ENCODE peak calls at places on chromosomes 1 and 21, in four cellular contexts. P is cardiac muscle cell; O is left ventricle myocardium inferior; Y is CD8-positive, alpha-beta T cell. U is an unnamed sample. For H3K4me1, the result is how much of the 10 kb centered on the place peaks cover.

GRCh38 chr21:24375201-24375600 is 1232.1 kb downstream of the MRPL39 start:
- DNase-seq in P (no peak), O (no peak), Y (no peak), U (no peak)

GRCh38 chr1:168803696-168804510 is 74.9 kb upstream of the DPT start:
- DNase-seq in P (peak), O (no peak), Y (no peak), U (no peak)

GRCh38 chr1:68322837-68323687 is 90.7 kb upstream of the WLS start:
- DNase-seq in P (peak), O (no peak), Y (no peak), U (no peak)

GRCh38 chr1:182507685-182508084 is 57.7 kb downstream of the RGSL1 start:
- DNase-seq in P (peak), O (no peak), Y (no peak), U (peak)

GRCh38 chr1:180636138-180636537 is 4.3 kb downstream of the XPR1 start:
- DNase-seq in P (no peak), O (no peak), Y (no peak), U (no peak)

GRCh38 chr1:16625497-16626408 is 12.4 kb upstream of the NBPF1 start:
- DNase-seq in P (no peak), O (peak), Y (no peak), U (no peak)

GRCh38 chr1:22739648-22740385 is 29.2 kb downstream of the EPHB2 start:
- DNase-seq in P (no peak), O (no peak), Y (no peak), U (no peak)

GRCh38 chr1:222880586-222880985 is 65.7 kb downstream of the DISP1 start:
- DNase-seq in P (no peak), O (no peak), Y (no peak), U (no peak)

GRCh38 chr1:195766709-195767108 is 841.5 kb downstream of the KCNT2 start:
- DNase-seq in P (no peak), O (no peak), Y (no peak), U (no peak)

GRCh38 chr1:119101563-119101962 is 38.9 kb downstream of the WARS2 start:
- DNase-seq in P (no peak), O (no peak), Y (no peak), U (no peak)

GRCh38 chr1:172727956-172728603 is 69.2 kb downstream of the FASLG start:
- DNase-seq in P (no peak), O (no peak), Y (no peak), U (no peak)

GRCh38 chr21:39189857-39190604 is 6.8 kb upstream of the PSMG1 start:
- DNase-seq in P (no peak), O (no peak), Y (no peak), U (no peak)

GRCh38 chr1:22831729-22832413 is 121.2 kb downstream of the EPHB2 start:
- DNase-seq in P (no peak), O (no peak), Y (no peak), U (peak)

GRCh38 chr1:28296401-28297220 is 32.2 kb upstream of the MED18 start:
- DNase-seq in P (peak), O (no peak), Y (no peak), U (no peak)

GRCh38 chr1:39981957-39982356 is 27.0 kb downstream of the MFSD2A start:
- DNase-seq in P (no peak), O (no peak), Y (no peak), U (no peak)

GRCh38 chr1:84570436-84571149 is 3.6 kb downstream of the CTBS start:
- DNase-seq in P (no peak), O (no peak), Y (no peak), U (no peak)

GRCh38 chr1:201914456-201915235 is 25.9 kb downstream of the SHISA4 start:
- DNase-seq in P (no peak), O (no peak), Y (no peak), U (no peak)

GRCh38 chr1:11321656-11322491 is 48.9 kb downstream of the UBIAD1 start:
- DNase-seq in P (no peak), O (no peak), Y (no peak), U (no peak)

GRCh38 chr1:28804071-28804470 is 7.9 kb upstream of the OPRD1 start:
- DNase-seq in P (no peak), O (no peak), Y (no peak), U (no peak)

GRCh38 chr21:45455321-45456013 is 50.5 kb downstream of the COL18A1 start:
- DNase-seq in P (no peak), O (peak), Y (no peak), U (no peak)

GRCh38 chr1:43302721-43303476 is 2.1 kb downstream of the TIE1 start:
- DNase-seq in P (no peak), O (no peak), Y (no peak), U (no peak)

GRCh38 chr1:225849905-225850304 is 32.3 kb downstream of the TMEM63A start:
- DNase-seq in P (no peak), O (no peak), Y (no peak), U (no peak)

DNA sequence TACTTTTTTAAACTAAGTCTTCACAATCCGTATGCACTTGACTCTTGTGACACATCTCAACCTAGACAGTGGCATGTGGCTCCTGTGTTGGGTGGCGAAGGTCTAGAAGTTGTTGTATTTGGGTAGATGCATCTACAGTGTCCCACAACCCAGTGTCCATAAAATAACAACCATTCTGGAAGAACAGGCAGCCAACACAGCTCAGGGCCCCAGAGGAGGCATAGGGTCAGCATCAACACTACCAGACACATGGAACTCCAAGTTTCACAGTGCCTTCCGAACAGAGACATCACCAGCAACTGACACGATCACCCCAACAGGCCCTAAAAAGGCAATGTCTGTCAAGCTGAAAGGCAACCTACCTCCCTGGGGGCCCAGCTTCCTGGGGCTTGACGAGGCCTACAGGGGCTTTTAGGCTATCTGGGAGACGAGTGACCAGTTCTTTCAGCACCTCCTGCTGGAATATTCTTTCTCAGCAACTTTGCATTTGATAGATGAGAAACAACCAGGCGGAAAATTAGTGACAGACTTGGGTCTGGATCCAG is 5.6 kb downstream of the SH3BP5L start:
- DNase-seq in P (no peak), O (no peak), Y (no peak), U (no peak)
- H3K4me1 ChIP-seq in P (under half), O (half or more), Y (half or more), U (under half)

GRCh38 chr1:33388989-33389771 is 41.7 kb downstream of the PHC2 start:
- DNase-seq in P (no peak), O (peak), Y (no peak), U (no peak)
- H3K27ac ChIP-seq in P (no peak), O (peak), Y (no peak), U (no peak)

GRCh38 chr1:26996665-26997064 is 3.2 kb downstream of the TRNP1 start:
- DNase-seq in P (no peak), O (no peak), Y (no peak), U (no peak)
- H3K4me3 ChIP-seq in P (no peak), O (no peak), Y (no peak), U (no peak)

DNA sequence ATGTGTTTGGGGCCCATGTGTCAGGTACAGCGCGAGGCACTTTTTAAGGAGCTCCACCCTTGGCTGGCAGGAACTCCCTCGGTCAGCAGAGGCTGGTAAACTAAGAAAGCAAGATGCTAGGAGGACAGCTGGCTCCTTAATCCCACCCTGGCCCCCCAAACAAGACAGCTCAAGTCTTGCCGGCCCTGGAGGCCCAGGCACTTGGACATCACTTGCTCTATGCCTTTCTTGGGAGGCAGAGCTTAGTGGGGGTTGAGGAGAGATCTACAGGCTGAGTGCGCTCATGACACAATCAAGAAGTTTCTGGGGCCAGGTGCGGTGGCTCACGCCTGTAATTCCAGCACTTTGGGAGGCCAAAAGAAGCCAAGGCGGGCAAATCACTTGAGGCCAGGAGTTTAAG is 78.1 kb downstream of the CD34 start:
- DNase-seq in P (no peak), O (no peak), Y (no peak), U (no peak)
- H3K4me1 ChIP-seq in P (under half), O (half or more), Y (half or more), U (under half)

GRCh38 chr1:32714277-32714676 is 11.7 kb upstream of the SYNC start:
- DNase-seq in P (no peak), O (no peak), Y (no peak), U (no peak)

GRCh38 chr1:32717503-32717902 is 14.9 kb upstream of the SYNC start:
- DNase-seq in P (no peak), O (no peak), Y (no peak), U (no peak)

GRCh38 chr1:32715901-32716311 is 13.3 kb upstream of the SYNC start:
- DNase-seq in P (no peak), O (no peak), Y (no peak), U (no peak)

GRCh38 chr1:32718527-32718926 is 16.0 kb upstream of the SYNC start:
- DNase-seq in P (no peak), O (no peak), Y (no peak), U (no peak)

GRCh38 chr1:32716312-32717126 is 13.9 kb upstream of the SYNC start:
- DNase-seq in P (peak), O (peak), Y (no peak), U (peak)
- H3K27ac ChIP-seq in P (no peak), O (no peak), Y (no peak), U (no peak)

DNA sequence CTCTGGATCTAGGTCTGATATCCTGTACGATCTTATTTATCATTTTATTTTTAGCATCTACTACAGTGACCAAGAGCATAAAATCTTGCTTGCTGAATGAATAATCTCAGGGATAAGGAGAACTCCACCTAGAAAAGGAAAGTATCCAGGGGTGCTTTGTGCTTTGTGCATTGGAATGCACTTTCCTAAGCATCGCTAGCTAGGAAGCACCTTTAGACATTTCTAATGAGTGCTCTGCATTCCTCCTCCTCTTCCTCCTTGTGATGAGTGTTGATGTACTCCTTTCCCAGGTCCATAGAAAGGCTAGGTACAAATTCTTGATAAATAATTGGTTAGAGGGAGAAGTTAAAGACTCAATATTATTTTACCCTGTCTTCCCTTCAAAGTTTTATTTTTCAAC is 31.4 kb downstream of the TCEANC2 start:
- DNase-seq in P (no peak), O (no peak), Y (no peak), U (no peak)
- H3K4me3 ChIP-seq in P (no peak), O (no peak), Y (no peak), U (no peak)

GRCh38 chr1:174969977-174970376 is 29.8 kb upstream of the CACYBP start:
- DNase-seq in P (no peak), O (no peak), Y (no peak), U (no peak)

GRCh38 chr1:174968750-174969244 is 30.9 kb upstream of the CACYBP start:
- DNase-seq in P (no peak), O (no peak), Y (no peak), U (no peak)

GRCh38 chr1:174966000-174966572 is 33.7 kb upstream of the CACYBP start:
- DNase-seq in P (no peak), O (no peak), Y (no peak), U (no peak)

GRCh38 chr1:174965006-174965971 is 34.5 kb upstream of the CACYBP start:
- DNase-seq in P (no peak), O (no peak), Y (peak), U (no peak)

GRCh38 chr1:174967845-174968705 is 31.7 kb upstream of the CACYBP start:
- DNase-seq in P (no peak), O (no peak), Y (no peak), U (no peak)
- H3K4me1 ChIP-seq in P (under half), O (half or more), Y (half or more), U (under half)

GRCh38 chr1:93675272-93675671 is 6.4 kb downstream of the BCAR3 start:
- DNase-seq in P (no peak), O (no peak), Y (no peak), U (no peak)
- H3K27ac ChIP-seq in P (no peak), O (peak), Y (no peak), U (no peak)

GRCh38 chr1:156667610-156667967 is 9.6 kb downstream of the NES start:
- DNase-seq in P (peak), O (peak), Y (no peak), U (no peak)

GRCh38 chr1:156666862-156667609 is 10.2 kb downstream of the NES start:
- DNase-seq in P (no peak), O (no peak), Y (no peak), U (no peak)

GRCh38 chr1:156668801-156669637 is 8.2 kb downstream of the NES start:
- DNase-seq in P (peak), O (no peak), Y (no peak), U (no peak)

GRCh38 chr1:156669794-156670193 is 7.4 kb downstream of the NES start:
- DNase-seq in P (no peak), O (no peak), Y (no peak), U (no peak)

GRCh38 chr1:156667968-156668709 is 9.1 kb downstream of the NES start:
- DNase-seq in P (no peak), O (no peak), Y (no peak), U (no peak)
- H3K4me3 ChIP-seq in P (no peak), O (peak), Y (no peak), U (no peak)

GRCh38 chr1:2231667-2232254 is 3.6 kb downstream of the SKI start:
- DNase-seq in P (no peak), O (peak), Y (peak), U (peak)
- H3K4me1 ChIP-seq in P (half or more), O (half or more), Y (half or more), U (under half)

U was measured in lung.